ENCODE peak calls at places on chromosomes 2 and 18, in six cellular contexts. U, A, S, Y, Z and C are unnamed samples.

GRCh38 chr2:69298261-69298660 is 88.8 kb downstream of the GFPT1 start:
- DNase-seq in U (no peak), A (no peak), S (no peak), Y (no peak), Z (no peak), C (no peak)

GRCh38 chr2:173648816-173649215 is 294.1 kb downstream of the CDCA7 start:
- DNase-seq in U (no peak), A (no peak), S (no peak), Y (no peak), Z (no peak), C (no peak)

GRCh38 chr2:205747827-205748386 is 65.6 kb downstream of the NRP2 start:
- DNase-seq in U (no peak), A (no peak), S (no peak), Y (no peak), Z (no peak), C (no peak)

GRCh38 chr2:209771474-209772292 is at the start of gene UNC80:
- DNase-seq in U (peak; percentile 77), A (peak; percentile 69), S (no peak), Y (no peak), Z (peak; percentile 62), C (peak; percentile 37)

GRCh38 chr18:63082661-63083531 is 236.7 kb downstream of the BCL2 start:
- DNase-seq in U (no peak), A (no peak), S (peak; percentile 41), Y (no peak), Z (no peak), C (peak; percentile 43)

GRCh38 chr2:205903549-205904129 is 182.3 kb downstream of the INO80D start:
- DNase-seq in U (peak; percentile 46), A (no peak), S (no peak), Y (no peak), Z (no peak), C (no peak)

GRCh38 chr2:124248366-124248765 is 223.3 kb downstream of the CNTNAP5 start:
- DNase-seq in U (no peak), A (no peak), S (no peak), Y (no peak), Z (no peak), C (no peak)

GRCh38 chr2:241399941-241400922 is 44.1 kb downstream of the FARP2 start:
- DNase-seq in U (no peak), A (no peak), S (no peak), Y (no peak), Z (no peak), C (no peak)

GRCh38 chr18:62409821-62410220 is 84.7 kb downstream of the TNFRSF11A start:
- DNase-seq in U (no peak), A (no peak), S (no peak), Y (no peak), Z (no peak), C (no peak)

GRCh38 chr2:232721882-232722281 is 24.8 kb downstream of the GIGYF2 start:
- DNase-seq in U (no peak), A (no peak), S (no peak), Y (no peak), Z (no peak), C (no peak)

GRCh38 chr2:215269397-215270117 is 42.3 kb upstream of the ATIC start:
- DNase-seq in U (peak; percentile 67), A (peak; percentile 52), S (no peak), Y (peak; percentile 39), Z (peak; percentile 50), C (peak; percentile 59)

GRCh38 chr2:95282458-95282857 is 8.2 kb downstream of the PROM2 start:
- DNase-seq in U (no peak), A (no peak), S (no peak), Y (no peak), Z (no peak), C (no peak)

GRCh38 chr2:171436307-171436706 is 2.3 kb downstream of the DCAF17 start:
- DNase-seq in U (no peak), A (no peak), S (no peak), Y (no peak), Z (no peak), C (no peak)

GRCh38 chr18:36942264-36942663 is 113.3 kb downstream of the KIAA1328 start:
- DNase-seq in U (peak; percentile 12), A (no peak), S (no peak), Y (no peak), Z (no peak), C (no peak)

GRCh38 chr2:1837458-1837857 is 93.1 kb upstream of the PXDN start:
- DNase-seq in U (no peak), A (no peak), S (no peak), Y (no peak), Z (no peak), C (no peak)

GRCh38 chr2:141021109-141021508 is 1109.7 kb downstream of the LRP1B start:
- DNase-seq in U (no peak), A (no peak), S (no peak), Y (no peak), Z (no peak), C (no peak)

GRCh38 chr18:27213123-27213717 is 28.1 kb upstream of the CHST9 start:
- DNase-seq in U (no peak), A (no peak), S (no peak), Y (no peak), Z (no peak), C (no peak)

GRCh38 chr2:124027182-124027581 is 2.1 kb downstream of the CNTNAP5 start:
- DNase-seq in U (peak; percentile 21), A (no peak), S (no peak), Y (no peak), Z (no peak), C (no peak)

GRCh38 chr2:109260116-109260855 is 131.3 kb downstream of the SH3RF3 start:
- DNase-seq in U (no peak), A (peak; percentile 12), S (no peak), Y (no peak), Z (no peak), C (no peak)

GRCh38 chr2:240565267-240566202 is 2.7 kb upstream of the RNPEPL1 start:
- DNase-seq in U (peak; percentile 74), A (peak; percentile 76), S (peak; percentile 90), Y (peak; percentile 90), Z (peak; percentile 81), C (peak; percentile 64)

GRCh38 chr2:11738589-11739436 is 7.6 kb upstream of the LPIN1 start:
- DNase-seq in U (peak; percentile 56), A (no peak), S (peak; percentile 90), Y (no peak), Z (peak; percentile 95), C (peak; percentile 96)

GRCh38 chr2:234679766-234680687 is 183.1 kb upstream of the ARL4C start:
- DNase-seq in U (peak; percentile 32), A (peak; percentile 49), S (peak; percentile 75), Y (no peak), Z (peak; percentile 85), C (peak; percentile 58)

DNA sequence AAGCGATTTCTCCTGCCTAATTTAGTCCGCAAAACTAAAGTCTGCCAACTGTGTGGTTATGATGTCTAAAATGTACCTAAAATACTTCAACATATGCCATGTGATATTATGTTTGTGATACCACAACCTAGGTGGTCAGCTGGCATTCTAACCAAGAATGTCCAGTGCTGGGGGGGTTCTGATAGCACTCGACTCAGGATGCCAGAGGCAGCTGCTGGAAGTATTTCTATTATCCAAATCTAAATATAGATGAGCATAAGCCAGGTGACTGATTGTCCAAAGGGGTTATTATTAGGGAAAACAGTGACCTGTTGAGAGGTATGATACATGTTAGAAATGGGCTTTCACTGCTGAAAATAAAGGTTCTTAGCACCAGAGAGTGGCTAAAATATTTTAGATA is 101.8 kb downstream of the STK39 start:
- DNase-seq in U (no peak), A (no peak), S (no peak), Y (no peak), Z (no peak), C (no peak)
- H3K9me3 ChIP-seq in U (no peaks in the 10 kb centered on the region), A (no peaks in the 10 kb centered on the region), S (no peaks in the 10 kb centered on the region), Y (no peaks in the 10 kb centered on the region), Z (no peaks in the 10 kb centered on the region), C (no peaks in the 10 kb centered on the region)

GRCh38 chr2:27494284-27494943 is 586 bp downstream of the FNDC4 start:
- DNase-seq in U (peak; percentile 51), A (no peak), S (peak; percentile 75), Y (no peak), Z (peak; percentile 75), C (peak; percentile 48)

GRCh38 chr2:27493948-27494283 is 1.1 kb downstream of the FNDC4 start:
- DNase-seq in U (no peak), A (no peak), S (peak; percentile 70), Y (no peak), Z (no peak), C (peak; percentile 45)

GRCh38 chr2:27496357-27497287 is at the start of gene GCKR:
- DNase-seq in U (peak; percentile 50), A (no peak), S (no peak), Y (no peak), Z (no peak), C (no peak)

GRCh38 chr2:27495840-27496356 is 741 bp upstream of the GCKR start:
- DNase-seq in U (no peak), A (no peak), S (no peak), Y (no peak), Z (no peak), C (no peak)

GRCh38 chr2:27494944-27495554 is at the start of gene FNDC4:
- DNase-seq in U (peak; percentile 25), A (peak; percentile 28), S (peak; percentile 68), Y (peak; percentile 10), Z (peak; percentile 54), C (peak; percentile 31)
- H3K27me3 ChIP-seq in U (no peaks in the 10 kb centered on the region), A (peaks cover 8% of the 10 kb centered on the region), S (no peaks in the 10 kb centered on the region), Y (peaks cover 31% of the 10 kb centered on the region), Z (no peaks in the 10 kb centered on the region), C (no peaks in the 10 kb centered on the region)

GRCh38 chr2:101812226-101812625 is 114.7 kb downstream of the MAP4K4 start:
- DNase-seq in U (no peak), A (no peak), S (no peak), Y (no peak), Z (no peak), C (no peak)
- H3K27ac ChIP-seq in U (no peak overlapping the region), A (no peak overlapping the region), S (no peak overlapping the region), Y (no peak overlapping the region), Z (no peak overlapping the region), C (no peak overlapping the region)

DNA sequence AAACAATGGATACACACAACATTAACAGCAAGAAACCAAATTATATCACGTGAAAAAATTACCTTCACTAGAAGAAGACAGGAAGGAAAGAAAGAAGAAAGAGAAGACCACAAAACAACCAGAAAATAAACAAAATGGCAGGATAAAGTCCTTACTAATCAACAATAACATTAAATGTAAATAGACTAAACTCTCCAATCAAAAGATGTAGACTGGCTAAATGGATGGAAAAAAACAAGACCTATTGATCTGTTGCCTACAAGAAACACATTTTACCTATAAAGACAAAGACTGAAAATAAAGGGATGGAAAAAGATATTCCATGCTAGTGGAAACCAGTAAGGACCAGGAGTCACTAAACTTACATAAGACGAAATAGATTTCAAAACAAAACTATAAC is 167.0 kb upstream of the ZC3H15 start:
- DNase-seq in U (no peak), A (no peak), S (no peak), Y (no peak), Z (no peak), C (no peak)
- H3K9me3 ChIP-seq in U (no peaks in the 10 kb centered on the region), A (peaks cover 39% of the 10 kb centered on the region), S (peaks cover 13% of the 10 kb centered on the region), Y (no peaks in the 10 kb centered on the region), Z (no peaks in the 10 kb centered on the region), C (peaks cover 9% of the 10 kb centered on the region)

GRCh38 chr18:5891361-5892215 is 3.7 kb downstream of the TMEM200C start:
- DNase-seq in U (no peak), A (no peak), S (no peak), Y (no peak), Z (peak; percentile 42), C (no peak)
- H3K27me3 ChIP-seq in U (peaks cover 38% of the 10 kb centered on the region), A (peaks cover 36% of the 10 kb centered on the region), S (peaks cover 65% of the 10 kb centered on the region), Y (peaks cover 21% of the 10 kb centered on the region), Z (peaks cover 13% of the 10 kb centered on the region), C (peaks cover 4% of the 10 kb centered on the region)